ENCODE peak calls at places on chromosomes 1 and 21, in eight cellular contexts. One of them, this sample, is unnamed.

GRCh38 chr1:214124915-214125314 is 137.1 kb downstream of the PROX1 start:
- DNase-seq in NT2/D1: no peak
- DNase-seq in T-helper 17 cell: no peak
- DNase-seq in NCI-H1092 treated with DMSO at 0.1 percent for 48 hours: no peak
- DNase-seq in ELF-1: no peak
- DNase-seq in EH: no peak
- DNase-seq in stimulated activated CD4-positive, alpha-beta T cell treated with anti-CD3 and anti-CD28 coated beads, Interleukin-15, amount 100 ng/mL, for 24 hours: no peak
- DNase-seq in NCI-H226: no peak
- DNase-seq in this sample: no peak

GRCh38 chr1:40877681-40878080 is 15.5 kb upstream of the CITED4 start:
- DNase-seq in NT2/D1: no peak
- DNase-seq in T-helper 17 cell: no peak
- DNase-seq in NCI-H1092 treated with DMSO at 0.1 percent for 48 hours: no peak
- DNase-seq in ELF-1: no peak
- DNase-seq in EH: peak
- DNase-seq in stimulated activated CD4-positive, alpha-beta T cell treated with anti-CD3 and anti-CD28 coated beads, Interleukin-15, amount 100 ng/mL, for 24 hours: peak
- DNase-seq in NCI-H226: peak
- DNase-seq in this sample: no peak

GRCh38 chr21:42466700-42467612 is 29.1 kb downstream of the RSPH1 start:
- DNase-seq in NT2/D1: no peak
- DNase-seq in T-helper 17 cell: no peak
- DNase-seq in NCI-H1092 treated with DMSO at 0.1 percent for 48 hours: peak
- DNase-seq in ELF-1: peak
- DNase-seq in EH: peak
- DNase-seq in stimulated activated CD4-positive, alpha-beta T cell treated with anti-CD3 and anti-CD28 coated beads, Interleukin-15, amount 100 ng/mL, for 24 hours: no peak
- DNase-seq in NCI-H226: no peak
- DNase-seq in this sample: no peak

GRCh38 chr1:225710804-225711203 is 57.9 kb upstream of the ENAH start:
- DNase-seq in NT2/D1: no peak
- DNase-seq in T-helper 17 cell: no peak
- DNase-seq in NCI-H1092 treated with DMSO at 0.1 percent for 48 hours: no peak
- DNase-seq in ELF-1: no peak
- DNase-seq in EH: peak
- DNase-seq in stimulated activated CD4-positive, alpha-beta T cell treated with anti-CD3 and anti-CD28 coated beads, Interleukin-15, amount 100 ng/mL, for 24 hours: no peak
- DNase-seq in NCI-H226: peak
- DNase-seq in this sample: no peak

GRCh38 chr21:29342394-29342957 is 43.8 kb downstream of the BACH1 start:
- DNase-seq in NT2/D1: no peak
- DNase-seq in T-helper 17 cell: no peak
- DNase-seq in NCI-H1092 treated with DMSO at 0.1 percent for 48 hours: no peak
- DNase-seq in ELF-1: no peak
- DNase-seq in EH: peak
- DNase-seq in stimulated activated CD4-positive, alpha-beta T cell treated with anti-CD3 and anti-CD28 coated beads, Interleukin-15, amount 100 ng/mL, for 24 hours: peak
- DNase-seq in NCI-H226: peak
- DNase-seq in this sample: no peak

GRCh38 chr1:33367488-33368405 is 46.8 kb upstream of the A3GALT2 start:
- DNase-seq in NT2/D1: peak
- DNase-seq in T-helper 17 cell: peak
- DNase-seq in NCI-H1092 treated with DMSO at 0.1 percent for 48 hours: peak
- DNase-seq in ELF-1: peak
- DNase-seq in EH: peak
- DNase-seq in stimulated activated CD4-positive, alpha-beta T cell treated with anti-CD3 and anti-CD28 coated beads, Interleukin-15, amount 100 ng/mL, for 24 hours: peak
- DNase-seq in NCI-H226: peak
- DNase-seq in this sample: peak

GRCh38 chr1:59016390-59016789 is 232.5 kb upstream of the JUN start:
- DNase-seq in NT2/D1: no peak
- DNase-seq in T-helper 17 cell: no peak
- DNase-seq in NCI-H1092 treated with DMSO at 0.1 percent for 48 hours: peak
- DNase-seq in ELF-1: no peak
- DNase-seq in EH: peak
- DNase-seq in stimulated activated CD4-positive, alpha-beta T cell treated with anti-CD3 and anti-CD28 coated beads, Interleukin-15, amount 100 ng/mL, for 24 hours: no peak
- DNase-seq in NCI-H226: no peak
- DNase-seq in this sample: no peak

GRCh38 chr1:16392740-16393139 is 25.7 kb downstream of the SZRD1 start:
- DNase-seq in NT2/D1: no peak
- DNase-seq in T-helper 17 cell: no peak
- DNase-seq in NCI-H1092 treated with DMSO at 0.1 percent for 48 hours: no peak
- DNase-seq in ELF-1: no peak
- DNase-seq in EH: no peak
- DNase-seq in stimulated activated CD4-positive, alpha-beta T cell treated with anti-CD3 and anti-CD28 coated beads, Interleukin-15, amount 100 ng/mL, for 24 hours: no peak
- DNase-seq in NCI-H226: no peak
- DNase-seq in this sample: no peak

GRCh38 chr1:26696645-26697440 is 1.0 kb downstream of the ARID1A start:
- DNase-seq in NT2/D1: no peak
- DNase-seq in T-helper 17 cell: peak
- DNase-seq in NCI-H1092 treated with DMSO at 0.1 percent for 48 hours: peak
- DNase-seq in ELF-1: no peak
- DNase-seq in EH: peak
- DNase-seq in stimulated activated CD4-positive, alpha-beta T cell treated with anti-CD3 and anti-CD28 coated beads, Interleukin-15, amount 100 ng/mL, for 24 hours: peak
- DNase-seq in NCI-H226: no peak
- DNase-seq in this sample: peak

GRCh38 chr1:171919891-171920887 is 78.9 kb downstream of the DNM3 start:
- DNase-seq in NT2/D1: no peak
- DNase-seq in T-helper 17 cell: no peak
- DNase-seq in NCI-H1092 treated with DMSO at 0.1 percent for 48 hours: no peak
- DNase-seq in ELF-1: no peak
- DNase-seq in EH: no peak
- DNase-seq in stimulated activated CD4-positive, alpha-beta T cell treated with anti-CD3 and anti-CD28 coated beads, Interleukin-15, amount 100 ng/mL, for 24 hours: no peak
- DNase-seq in NCI-H226: no peak
- DNase-seq in this sample: no peak

GRCh38 chr1:18238190-18238589 is 130.6 kb downstream of the IGSF21 start:
- DNase-seq in NT2/D1: no peak
- DNase-seq in T-helper 17 cell: no peak
- DNase-seq in NCI-H1092 treated with DMSO at 0.1 percent for 48 hours: no peak
- DNase-seq in ELF-1: no peak
- DNase-seq in EH: no peak
- DNase-seq in stimulated activated CD4-positive, alpha-beta T cell treated with anti-CD3 and anti-CD28 coated beads, Interleukin-15, amount 100 ng/mL, for 24 hours: no peak
- DNase-seq in NCI-H226: no peak
- DNase-seq in this sample: no peak

GRCh38 chr1:98827041-98827440 is 165.5 kb downstream of the SNX7 start:
- DNase-seq in NT2/D1: peak
- DNase-seq in T-helper 17 cell: no peak
- DNase-seq in NCI-H1092 treated with DMSO at 0.1 percent for 48 hours: no peak
- DNase-seq in ELF-1: no peak
- DNase-seq in EH: no peak
- DNase-seq in stimulated activated CD4-positive, alpha-beta T cell treated with anti-CD3 and anti-CD28 coated beads, Interleukin-15, amount 100 ng/mL, for 24 hours: no peak
- DNase-seq in NCI-H226: no peak
- DNase-seq in this sample: no peak

GRCh38 chr1:6008696-6009095 is 16.5 kb upstream of the NPHP4 start:
- DNase-seq in NT2/D1: no peak
- DNase-seq in T-helper 17 cell: no peak
- DNase-seq in NCI-H1092 treated with DMSO at 0.1 percent for 48 hours: no peak
- DNase-seq in ELF-1: no peak
- DNase-seq in EH: no peak
- DNase-seq in stimulated activated CD4-positive, alpha-beta T cell treated with anti-CD3 and anti-CD28 coated beads, Interleukin-15, amount 100 ng/mL, for 24 hours: no peak
- DNase-seq in NCI-H226: no peak
- DNase-seq in this sample: no peak

GRCh38 chr1:184563308-184563707 is 176.5 kb downstream of the C1orf21 start:
- DNase-seq in NT2/D1: no peak
- DNase-seq in T-helper 17 cell: no peak
- DNase-seq in NCI-H1092 treated with DMSO at 0.1 percent for 48 hours: peak
- DNase-seq in ELF-1: no peak
- DNase-seq in EH: peak
- DNase-seq in stimulated activated CD4-positive, alpha-beta T cell treated with anti-CD3 and anti-CD28 coated beads, Interleukin-15, amount 100 ng/mL, for 24 hours: no peak
- DNase-seq in NCI-H226: no peak
- DNase-seq in this sample: no peak

GRCh38 chr1:116754203-116754977 is at the start of gene CD2:
- DNase-seq in NT2/D1: no peak
- DNase-seq in T-helper 17 cell: no peak
- DNase-seq in NCI-H1092 treated with DMSO at 0.1 percent for 48 hours: no peak
- DNase-seq in ELF-1: no peak
- DNase-seq in EH: no peak
- DNase-seq in stimulated activated CD4-positive, alpha-beta T cell treated with anti-CD3 and anti-CD28 coated beads, Interleukin-15, amount 100 ng/mL, for 24 hours: peak
- DNase-seq in NCI-H226: no peak
- DNase-seq in this sample: no peak

GRCh38 chr1:8040586-8040985 is 14.5 kb upstream of the ERRFI1 start:
- DNase-seq in NT2/D1: no peak
- DNase-seq in T-helper 17 cell: no peak
- DNase-seq in NCI-H1092 treated with DMSO at 0.1 percent for 48 hours: peak
- DNase-seq in ELF-1: no peak
- DNase-seq in EH: peak
- DNase-seq in stimulated activated CD4-positive, alpha-beta T cell treated with anti-CD3 and anti-CD28 coated beads, Interleukin-15, amount 100 ng/mL, for 24 hours: no peak
- DNase-seq in NCI-H226: peak
- DNase-seq in this sample: no peak

GRCh38 chr1:118116401-118116800 is 68.6 kb downstream of the SPAG17 start:
- DNase-seq in NT2/D1: no peak
- DNase-seq in T-helper 17 cell: no peak
- DNase-seq in NCI-H1092 treated with DMSO at 0.1 percent for 48 hours: no peak
- DNase-seq in ELF-1: no peak
- DNase-seq in EH: peak
- DNase-seq in stimulated activated CD4-positive, alpha-beta T cell treated with anti-CD3 and anti-CD28 coated beads, Interleukin-15, amount 100 ng/mL, for 24 hours: no peak
- DNase-seq in NCI-H226: no peak
- DNase-seq in this sample: no peak

GRCh38 chr1:145711213-145711651 is 4.1 kb upstream of the PDZK1 start:
- DNase-seq in NT2/D1: no peak
- DNase-seq in T-helper 17 cell: no peak
- DNase-seq in NCI-H1092 treated with DMSO at 0.1 percent for 48 hours: no peak
- DNase-seq in ELF-1: no peak
- DNase-seq in EH: no peak
- DNase-seq in stimulated activated CD4-positive, alpha-beta T cell treated with anti-CD3 and anti-CD28 coated beads, Interleukin-15, amount 100 ng/mL, for 24 hours: no peak
- DNase-seq in NCI-H226: no peak
- DNase-seq in this sample: no peak

GRCh38 chr21:39776589-39776988 is 31.6 kb downstream of the IGSF5 start:
- DNase-seq in NT2/D1: no peak
- DNase-seq in T-helper 17 cell: no peak
- DNase-seq in NCI-H1092 treated with DMSO at 0.1 percent for 48 hours: no peak
- DNase-seq in ELF-1: no peak
- DNase-seq in EH: no peak
- DNase-seq in stimulated activated CD4-positive, alpha-beta T cell treated with anti-CD3 and anti-CD28 coated beads, Interleukin-15, amount 100 ng/mL, for 24 hours: no peak
- DNase-seq in NCI-H226: no peak
- DNase-seq in this sample: no peak

GRCh38 chr1:204565617-204566582 is 49.7 kb downstream of the MDM4 start:
- DNase-seq in NT2/D1: peak
- DNase-seq in T-helper 17 cell: peak
- DNase-seq in NCI-H1092 treated with DMSO at 0.1 percent for 48 hours: peak
- DNase-seq in ELF-1: peak
- DNase-seq in EH: peak
- DNase-seq in stimulated activated CD4-positive, alpha-beta T cell treated with anti-CD3 and anti-CD28 coated beads, Interleukin-15, amount 100 ng/mL, for 24 hours: peak
- DNase-seq in NCI-H226: peak
- DNase-seq in this sample: peak

This sample was measured in effector CD8-positive, alpha-beta T cell.